ENCODE peak calls at places on chromosomes 1 and 21, in eight cellular contexts. A is stimulated activated CD4-positive, alpha-beta T cell treated with anti-CD3 and anti-CD28 coated beads, Interleukin-2, amount 100 ng/mL, for 48 hours; E is WERI-Rb-1; L is midbrain; D is NCI-H1105 treated with DMSO at 0.1 percent for 48 hours; B is effector memory CD8-positive, alpha-beta T cell; M is Right ventricle myocardium superior; Z is stomach. X is an unnamed sample.
A peak's percentile ranks its signal among the peaks of the same experiment; 100 is the strongest.

GRCh38 chr1:160225345-160225744 is 20.2 kb downstream of the PEA15 start:
- DNase-seq in D (no peak), Z (no peak), M (no peak), B (no peak), L (no peak), E (no peak), A (no peak), X (no peak)

GRCh38 chr1:156434976-156435550 is 65.5 kb downstream of the MEF2D start:
- DNase-seq in L (no peak), Z (no peak), E (no peak), D (no peak), B (no peak), A (no peak), M (peak; percentile 29), X (no peak)

GRCh38 chr21:32348604-32349332 is 44.0 kb downstream of the URB1 start:
- DNase-seq in E (no peak), D (no peak), M (no peak), A (no peak), Z (no peak), B (no peak), L (no peak), X (no peak)

GRCh38 chr1:164813781-164814180 is 254.8 kb downstream of the PBX1 start:
- DNase-seq in Z (no peak), D (no peak), M (no peak), E (no peak), L (no peak), B (no peak), A (no peak), X (no peak)

GRCh38 chr1:32925360-32926142 is 24.4 kb upstream of the TMEM54 start:
- DNase-seq in L (no peak), E (peak; percentile 81), M (no peak), D (no peak), A (no peak), B (no peak), Z (no peak), X (peak; percentile 37)

GRCh38 chr1:81032973-81033425 is 767.7 kb upstream of the ADGRL2 start:
- DNase-seq in D (peak; percentile 95), L (no peak), A (no peak), E (no peak), M (no peak), B (no peak), Z (no peak), X (no peak)

GRCh38 chr1:6438047-6438525 is 13.5 kb downstream of the ESPN start:
- DNase-seq in B (peak; percentile 68), D (peak; percentile 72), A (peak; percentile 73), E (peak; percentile 86), Z (peak; percentile 69), M (no peak), L (peak; percentile 37), X (no peak)

GRCh38 chr21:10466200-10466599 is 55.2 kb upstream of the TPTE start:
- DNase-seq in E (no peak), L (no peak), B (no peak), Z (no peak), D (no peak), A (no peak), M (no peak), X (no peak)

GRCh38 chr1:6459850-6460265 is 6.1 kb downstream of the TNFRSF25 start:
- DNase-seq in E (peak; percentile 53), B (no peak), A (peak; percentile 32), M (no peak), Z (no peak), D (no peak), L (no peak), X (no peak)

GRCh38 chr21:46420241-46421190 is 38.2 kb upstream of the DIP2A start:
- DNase-seq in E (no peak), Z (no peak), A (no peak), D (no peak), B (no peak), M (peak; percentile 34), L (no peak), X (peak; percentile 7)

GRCh38 chr1:207463571-207463970 is 9.4 kb downstream of the CR2 start:
- DNase-seq in B (no peak), L (no peak), E (no peak), M (no peak), Z (no peak), A (no peak), D (no peak), X (no peak)

GRCh38 chr1:206505702-206506375 is 1.5 kb upstream of the RASSF5 start:
- DNase-seq in M (no peak), Z (no peak), D (no peak), B (no peak), A (no peak), L (no peak), E (no peak), X (no peak)

GRCh38 chr1:160257411-160258015 is 4.8 kb downstream of the DCAF8 start:
- DNase-seq in E (no peak), B (no peak), M (no peak), Z (no peak), A (no peak), D (no peak), L (peak; percentile 8), X (no peak)

GRCh38 chr1:65471901-65472332 is 51.4 kb downstream of the LEPR start:
- DNase-seq in Z (no peak), B (no peak), A (no peak), L (no peak), D (no peak), E (no peak), M (no peak), X (no peak)

GRCh38 chr1:194795917-194796593 is 1609.6 kb upstream of the B3GALT2 start:
- DNase-seq in D (no peak), L (no peak), B (no peak), Z (no peak), A (no peak), M (no peak), E (no peak), X (no peak)

GRCh38 chr1:199489594-199489993 is 537.9 kb upstream of the NR5A2 start:
- DNase-seq in D (no peak), L (no peak), Z (no peak), A (no peak), B (no peak), E (no peak), M (no peak), X (no peak)

GRCh38 chr1:21089711-21090110 is 87.0 kb downstream of the EIF4G3 start:
- DNase-seq in B (no peak), Z (no peak), D (no peak), E (no peak), M (no peak), L (no peak), A (no peak), X (no peak)

GRCh38 chr1:221206076-221206475 is 326.8 kb downstream of the HLX start:
- DNase-seq in Z (no peak), E (no peak), B (no peak), D (no peak), A (no peak), L (no peak), M (no peak), X (no peak)

GRCh38 chr1:21680918-21681317 is 11.8 kb upstream of the RAP1GAP start:
- DNase-seq in E (no peak), B (no peak), M (no peak), A (no peak), D (no peak), L (no peak), Z (no peak), X (no peak)

GRCh38 chr1:58900401-58900800 is 116.6 kb upstream of the JUN start:
- DNase-seq in L (peak; percentile 23), A (no peak), D (no peak), M (no peak), Z (no peak), B (no peak), E (no peak), X (no peak)

GRCh38 chr1:25997759-25998074 is at the start of gene PAFAH2:
- DNase-seq in Z (no peak), M (peak; percentile 52), D (no peak), L (no peak), A (no peak), E (no peak), B (no peak), X (no peak)

GRCh38 chr1:30444850-30445249 is 278.5 kb downstream of the MATN1 start:
- DNase-seq in Z (no peak), L (no peak), M (no peak), B (no peak), A (no peak), D (no peak), E (no peak), X (no peak)

GRCh38 chr1:12069616-12070244 is 6.6 kb downstream of the TNFRSF8 start:
- DNase-seq in E (no peak), Z (no peak), L (no peak), D (no peak), M (no peak), A (no peak), B (no peak), X (no peak)

GRCh38 chr1:66705100-66705499 is 47.2 kb upstream of the DYNLT5 start:
- DNase-seq in L (no peak), B (no peak), Z (no peak), M (no peak), E (no peak), A (no peak), D (no peak), X (no peak)

GRCh38 chr1:38133304-38133703 is 86.7 kb upstream of the POU3F1 start:
- DNase-seq in Z (no peak), L (no peak), E (no peak), D (no peak), B (no peak), M (no peak), A (no peak), X (no peak)